ENCODE peak calls at places on chromosomes 16 and 17, in four cellular contexts. One of them, this sample, is unnamed.

GRCh38 chr16:4244254-4244812 is 2.5 kb upstream of the SRL start:
- DNase-seq in WTC11: no peak
- DNase-seq in HCT116: no peak
- DNase-seq in WERI-Rb-1: peak
- DNase-seq in this sample: no peak

GRCh38 chr17:45675012-45675411 is 109.1 kb upstream of the CRHR1 start:
- DNase-seq in WERI-Rb-1: no peak
- DNase-seq in WTC11: no peak
- DNase-seq in HCT116: no peak
- DNase-seq in this sample: no peak

GRCh38 chr16:11333696-11334095 is 11.6 kb upstream of the RMI2 start:
- DNase-seq in WTC11: no peak
- DNase-seq in HCT116: no peak
- DNase-seq in WERI-Rb-1: no peak
- DNase-seq in this sample: no peak

GRCh38 chr16:67509016-67509415 is 19.6 kb upstream of the RIPOR1 start:
- DNase-seq in HCT116: no peak
- DNase-seq in WERI-Rb-1: no peak
- DNase-seq in WTC11: no peak
- DNase-seq in this sample: no peak

GRCh38 chr17:64779344-64780095 is 117.4 kb upstream of the SMURF2 start:
- DNase-seq in WERI-Rb-1: no peak
- DNase-seq in HCT116: no peak
- DNase-seq in WTC11: peak
- DNase-seq in this sample: no peak

GRCh38 chr16:22751685-22752084 is 62.3 kb upstream of the HS3ST2 start:
- DNase-seq in WTC11: no peak
- DNase-seq in HCT116: no peak
- DNase-seq in WERI-Rb-1: peak
- DNase-seq in this sample: no peak

GRCh38 chr16:82219298-82219697 is 49.3 kb upstream of the MPHOSPH6 start:
- DNase-seq in HCT116: no peak
- DNase-seq in WERI-Rb-1: no peak
- DNase-seq in WTC11: no peak
- DNase-seq in this sample: no peak

GRCh38 chr16:11391576-11391975 is 46.3 kb downstream of the RMI2 start:
- DNase-seq in WTC11: peak
- DNase-seq in WERI-Rb-1: no peak
- DNase-seq in HCT116: no peak
- DNase-seq in this sample: no peak

GRCh38 chr16:23286131-23286532 is 16.0 kb upstream of the SCNN1B start:
- DNase-seq in HCT116: no peak
- DNase-seq in WERI-Rb-1: no peak
- DNase-seq in WTC11: no peak
- DNase-seq in this sample: no peak

GRCh38 chr17:35438433-35438832 is 6.1 kb upstream of the SLFN12 start:
- DNase-seq in WERI-Rb-1: no peak
- DNase-seq in HCT116: no peak
- DNase-seq in WTC11: no peak
- DNase-seq in this sample: no peak

GRCh38 chr17:35432176-35433074 is at the start of gene SLFN12:
- DNase-seq in WERI-Rb-1: no peak
- DNase-seq in WTC11: peak
- DNase-seq in HCT116: no peak
- DNase-seq in this sample: no peak

GRCh38 chr17:35428229-35428628 is 4.1 kb downstream of the SLFN12 start:
- DNase-seq in HCT116: no peak
- DNase-seq in WTC11: no peak
- DNase-seq in WERI-Rb-1: no peak
- DNase-seq in this sample: no peak

GRCh38 chr17:35429702-35430101 is 2.6 kb downstream of the SLFN12 start:
- DNase-seq in WTC11: no peak
- DNase-seq in WERI-Rb-1: no peak
- DNase-seq in HCT116: no peak
- DNase-seq in this sample: no peak

DNA sequence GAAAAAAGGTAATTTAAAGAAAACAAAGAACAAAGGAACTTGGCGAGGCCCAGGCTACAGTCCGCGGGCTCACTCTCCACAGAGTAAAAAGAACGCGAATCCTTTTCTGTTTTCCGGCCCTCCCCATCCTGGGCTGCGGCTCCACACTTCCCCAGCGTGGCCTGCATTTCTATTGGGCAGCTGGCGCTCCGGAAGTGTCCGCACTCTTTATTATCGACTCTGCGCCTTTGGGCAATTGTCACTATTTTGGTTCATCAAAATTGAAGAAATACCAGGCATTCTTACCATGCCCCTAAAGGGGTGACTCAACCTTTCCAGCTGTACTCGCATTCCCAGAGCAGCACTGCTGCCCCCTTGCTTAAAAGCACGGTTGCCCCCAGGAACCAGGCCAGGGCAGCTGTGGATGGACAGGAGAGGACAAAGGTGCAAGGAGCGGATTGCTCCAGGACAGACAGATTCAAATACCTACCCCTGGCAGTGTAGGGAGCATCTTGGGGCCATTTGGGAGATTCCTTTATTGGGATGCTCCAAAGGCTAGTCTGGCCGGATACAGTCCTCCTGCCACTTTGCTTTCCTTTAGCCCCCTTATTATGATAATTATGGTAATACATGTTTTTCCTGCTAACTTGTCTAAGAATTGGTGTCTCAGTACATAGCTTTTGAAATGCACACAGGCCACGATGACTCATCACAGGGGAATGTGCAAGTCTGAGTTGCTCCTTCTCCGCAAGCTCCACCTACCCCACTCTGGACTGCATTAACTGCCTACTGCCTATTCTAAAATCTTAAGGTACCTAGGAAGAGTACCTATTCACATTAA is 985 bp upstream of the SLFN12 start:
- DNase-seq in HCT116: peak
- DNase-seq in WTC11: peak
- DNase-seq in WERI-Rb-1: no peak
- DNase-seq in this sample: peak
- TF ChIP-seq CTCF in HCT116: peak
- TF ChIP-seq CTCF in WTC11: no peak
- TF ChIP-seq CTCF in WERI-Rb-1: no peak
- TF ChIP-seq CTCF in this sample: no peak

DNA sequence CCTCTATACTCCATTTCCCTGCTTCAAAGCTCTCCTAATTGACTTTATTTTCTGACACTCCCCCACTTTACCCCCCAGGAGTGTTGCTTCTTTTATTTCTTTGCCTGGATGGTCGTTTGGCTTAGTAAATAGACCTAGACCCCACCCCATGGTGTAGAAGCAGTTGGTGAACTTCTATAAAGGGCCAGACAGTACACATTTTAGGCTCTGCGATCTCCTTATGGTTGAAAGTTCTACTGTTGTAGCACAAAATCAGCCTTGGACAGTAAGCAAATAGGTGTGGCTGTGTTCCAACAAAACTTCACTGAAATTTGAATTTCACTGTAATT is 31.9 kb downstream of the ZNF287 start:
- DNase-seq in HCT116: no peak
- DNase-seq in WERI-Rb-1: no peak
- DNase-seq in WTC11: no peak
- DNase-seq in this sample: no peak
- TF ChIP-seq CTCF in HCT116: no peak
- TF ChIP-seq CTCF in WERI-Rb-1: no peak
- TF ChIP-seq CTCF in WTC11: no peak
- TF ChIP-seq CTCF in this sample: no peak

DNA sequence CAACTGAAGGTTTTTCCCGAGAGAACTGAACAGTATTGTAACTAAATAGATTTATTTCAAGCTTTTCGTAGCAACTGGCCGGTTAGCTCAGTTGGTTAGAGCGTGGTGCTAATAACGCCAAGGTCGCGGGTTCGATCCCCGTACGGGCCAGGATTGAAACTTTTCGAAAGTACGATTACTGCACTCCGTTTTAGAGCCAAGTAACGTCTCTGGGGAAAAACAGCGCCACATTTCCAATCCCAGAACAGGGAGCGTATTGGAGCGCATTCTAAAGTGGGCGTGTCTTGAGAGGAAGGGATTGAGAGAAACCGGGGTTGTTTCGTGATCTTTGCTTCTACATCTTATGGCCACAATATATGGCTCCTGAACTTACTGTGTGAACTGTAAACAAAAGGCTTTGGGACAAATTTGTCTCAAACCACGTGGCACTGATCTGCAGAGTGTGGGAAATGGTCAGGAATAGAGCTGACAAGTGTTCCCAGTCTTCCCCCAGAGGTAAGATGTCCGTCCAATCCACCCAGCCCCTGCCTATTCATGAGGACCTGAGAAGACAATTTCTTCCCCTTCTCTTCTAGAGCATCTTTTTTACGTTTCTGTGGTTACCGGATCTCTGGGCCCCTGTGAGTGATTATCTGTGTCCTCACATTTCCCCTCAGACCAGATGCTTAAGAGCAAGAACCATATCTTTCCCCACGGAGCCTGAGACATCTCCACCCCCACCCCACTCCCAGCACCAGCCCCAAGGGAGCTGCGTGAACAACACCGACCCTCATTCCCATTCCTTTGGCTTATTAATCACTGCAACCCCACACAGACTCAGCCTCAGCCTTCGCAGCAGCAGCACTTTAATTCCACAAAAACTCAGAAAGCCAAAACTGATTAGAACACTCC is 2.2 kb downstream of the BORCS6 start:
- DNase-seq in WTC11: peak
- DNase-seq in WERI-Rb-1: peak
- DNase-seq in HCT116: peak
- DNase-seq in this sample: peak
- TF ChIP-seq CTCF in WTC11: no peak
- TF ChIP-seq CTCF in WERI-Rb-1: no peak
- TF ChIP-seq CTCF in HCT116: no peak
- TF ChIP-seq CTCF in this sample: no peak

GRCh38 chr16:72657791-72658190 is 390.1 kb downstream of the ZFHX3 start:
- DNase-seq in WTC11: no peak
- DNase-seq in WERI-Rb-1: no peak
- DNase-seq in HCT116: no peak
- DNase-seq in this sample: no peak
- TF ChIP-seq CTCF in WTC11: no peak
- TF ChIP-seq CTCF in WERI-Rb-1: no peak
- TF ChIP-seq CTCF in HCT116: no peak
- TF ChIP-seq CTCF in this sample: no peak

GRCh38 chr16:8893426-8893825 is 11.3 kb downstream of the LITAFD start:
- DNase-seq in HCT116: no peak
- DNase-seq in WTC11: no peak
- DNase-seq in WERI-Rb-1: no peak
- DNase-seq in this sample: no peak
- TF ChIP-seq CTCF in HCT116: no peak
- TF ChIP-seq CTCF in WTC11: no peak
- TF ChIP-seq CTCF in WERI-Rb-1: no peak
- TF ChIP-seq CTCF in this sample: no peak

DNA sequence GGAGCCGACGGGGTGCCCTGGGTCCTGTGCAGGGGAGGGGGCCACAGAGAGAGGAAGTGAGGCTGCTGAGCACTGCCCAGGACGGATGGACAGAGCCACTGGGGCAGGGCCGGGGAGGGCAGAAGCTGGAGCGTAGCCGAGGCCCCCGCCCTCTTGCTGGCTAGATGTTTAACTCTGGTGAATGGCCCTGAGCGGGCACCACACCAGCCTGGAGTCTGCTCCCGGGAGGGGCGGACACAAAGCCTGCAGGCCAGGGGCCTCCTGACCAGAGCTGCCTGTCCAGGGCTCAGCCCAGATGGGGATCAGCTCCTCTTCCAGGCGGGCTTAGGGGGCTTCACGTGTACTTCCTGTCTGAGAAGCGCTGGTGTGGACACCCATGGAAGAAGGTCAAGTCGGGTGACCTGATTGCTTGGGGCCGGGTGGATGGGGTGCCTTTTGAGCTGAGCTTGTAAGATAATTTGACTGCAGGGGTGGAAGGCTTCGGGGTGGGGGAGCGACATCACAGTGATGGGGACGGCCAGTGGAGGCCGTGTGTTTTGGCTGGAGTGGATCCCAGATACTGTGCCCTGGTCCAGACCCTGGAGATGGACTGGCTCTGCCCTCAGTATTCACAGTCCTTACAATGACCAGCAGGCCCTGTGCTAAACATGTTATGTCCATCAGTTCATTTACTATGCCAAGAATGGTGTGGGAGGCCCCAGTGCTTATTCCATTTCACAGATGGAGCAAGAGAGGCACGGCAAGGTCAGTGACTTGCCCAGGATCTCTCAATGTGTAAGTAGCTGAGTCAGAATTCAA is 33.7 kb upstream of the CIBAR2 start:
- DNase-seq in WTC11: no peak
- DNase-seq in HCT116: no peak
- DNase-seq in WERI-Rb-1: peak
- DNase-seq in this sample: no peak
- TF ChIP-seq CTCF in WTC11: no peak
- TF ChIP-seq CTCF in HCT116: no peak
- TF ChIP-seq CTCF in WERI-Rb-1: no peak
- TF ChIP-seq CTCF in this sample: no peak

This sample was measured in progenitor cell of endocrine pancreas.